ENCODE peak calls at places on chromosome 5, in ten cellular contexts. One of them, this sample, is unnamed.
A peak's percentile ranks its signal among the peaks of the same experiment; 100 is the strongest.

GRCh38 chr5:128539038-128539429 is 989 bp upstream of the FBN2 start:
- DNase-seq in testis: peak; percentile 16
- DNase-seq in HTR-8/SVneo: no peak
- DNase-seq in H4: no peak
- DNase-seq in fibroblast of villous mesenchyme: peak; percentile 33
- DNase-seq in GF-D8: no peak
- DNase-seq in skeletal muscle cell: no peak
- DNase-seq in brain pericyte: no peak
- DNase-seq in tibial artery: no peak
- DNase-seq in AG08396: no peak
- DNase-seq in this sample: no peak

GRCh38 chr5:73625314-73625904 is 587 bp upstream of the ARHGEF28 start:
- DNase-seq in fibroblast of villous mesenchyme: no peak
- DNase-seq in tibial artery: no peak
- DNase-seq in brain pericyte: no peak
- DNase-seq in GF-D8: no peak
- DNase-seq in HTR-8/SVneo: no peak
- DNase-seq in testis: no peak
- DNase-seq in H4: no peak
- DNase-seq in skeletal muscle cell: no peak
- DNase-seq in AG08396: no peak
- DNase-seq in this sample: no peak

GRCh38 chr5:73119492-73120157 is 750 bp upstream of the TMEM171 start:
- DNase-seq in AG08396: no peak
- DNase-seq in brain pericyte: no peak
- DNase-seq in GF-D8: no peak
- DNase-seq in H4: no peak
- DNase-seq in tibial artery: no peak
- DNase-seq in testis: peak; percentile 33
- DNase-seq in skeletal muscle cell: no peak
- DNase-seq in fibroblast of villous mesenchyme: no peak
- DNase-seq in HTR-8/SVneo: no peak
- DNase-seq in this sample: no peak

GRCh38 chr5:170107674-170108073 is 2.0 kb downstream of the FOXI1 start:
- DNase-seq in H4: no peak
- DNase-seq in GF-D8: no peak
- DNase-seq in skeletal muscle cell: no peak
- DNase-seq in brain pericyte: no peak
- DNase-seq in HTR-8/SVneo: no peak
- DNase-seq in fibroblast of villous mesenchyme: no peak
- DNase-seq in tibial artery: no peak
- DNase-seq in AG08396: no peak
- DNase-seq in testis: no peak
- DNase-seq in this sample: no peak

GRCh38 chr5:1931590-1932138 is 48.9 kb upstream of the IRX4 start:
- DNase-seq in GF-D8: no peak
- DNase-seq in H4: no peak
- DNase-seq in testis: peak; percentile 48
- DNase-seq in HTR-8/SVneo: no peak
- DNase-seq in brain pericyte: no peak
- DNase-seq in AG08396: no peak
- DNase-seq in fibroblast of villous mesenchyme: no peak
- DNase-seq in skeletal muscle cell: no peak
- DNase-seq in tibial artery: peak; percentile 67
- DNase-seq in this sample: no peak

GRCh38 chr5:126624534-126624933 is 23.8 kb downstream of the PHAX start:
- DNase-seq in brain pericyte: no peak
- DNase-seq in GF-D8: no peak
- DNase-seq in tibial artery: no peak
- DNase-seq in testis: no peak
- DNase-seq in fibroblast of villous mesenchyme: peak; percentile 91
- DNase-seq in skeletal muscle cell: peak; percentile 87
- DNase-seq in AG08396: peak; percentile 78
- DNase-seq in H4: peak; percentile 47
- DNase-seq in HTR-8/SVneo: peak; percentile 74
- DNase-seq in this sample: no peak

GRCh38 chr5:56737918-56738606 is 77.3 kb upstream of the MAP3K1 start:
- DNase-seq in tibial artery: no peak
- DNase-seq in AG08396: no peak
- DNase-seq in testis: no peak
- DNase-seq in fibroblast of villous mesenchyme: no peak
- DNase-seq in brain pericyte: no peak
- DNase-seq in skeletal muscle cell: no peak
- DNase-seq in HTR-8/SVneo: no peak
- DNase-seq in H4: no peak
- DNase-seq in GF-D8: no peak
- DNase-seq in this sample: no peak

GRCh38 chr5:36759117-36759516 is 117.5 kb upstream of the NIPBL start:
- DNase-seq in AG08396: no peak
- DNase-seq in HTR-8/SVneo: no peak
- DNase-seq in fibroblast of villous mesenchyme: no peak
- DNase-seq in skeletal muscle cell: no peak
- DNase-seq in brain pericyte: no peak
- DNase-seq in tibial artery: no peak
- DNase-seq in H4: no peak
- DNase-seq in GF-D8: no peak
- DNase-seq in testis: no peak
- DNase-seq in this sample: no peak

GRCh38 chr5:150630016-150630415 is 10.4 kb upstream of the SYNPO start:
- DNase-seq in HTR-8/SVneo: no peak
- DNase-seq in H4: no peak
- DNase-seq in tibial artery: no peak
- DNase-seq in fibroblast of villous mesenchyme: no peak
- DNase-seq in testis: no peak
- DNase-seq in AG08396: no peak
- DNase-seq in GF-D8: no peak
- DNase-seq in brain pericyte: no peak
- DNase-seq in skeletal muscle cell: no peak
- DNase-seq in this sample: no peak

GRCh38 chr5:155530046-155530445 is 516.5 kb downstream of the KIF4B start:
- DNase-seq in tibial artery: no peak
- DNase-seq in AG08396: no peak
- DNase-seq in testis: no peak
- DNase-seq in fibroblast of villous mesenchyme: no peak
- DNase-seq in skeletal muscle cell: peak; percentile 23
- DNase-seq in HTR-8/SVneo: no peak
- DNase-seq in GF-D8: no peak
- DNase-seq in H4: no peak
- DNase-seq in brain pericyte: no peak
- DNase-seq in this sample: no peak

GRCh38 chr5:67805666-67806348 is 409.7 kb upstream of the PIK3R1 start:
- DNase-seq in HTR-8/SVneo: no peak
- DNase-seq in fibroblast of villous mesenchyme: no peak
- DNase-seq in tibial artery: no peak
- DNase-seq in AG08396: no peak
- DNase-seq in skeletal muscle cell: no peak
- DNase-seq in testis: no peak
- DNase-seq in brain pericyte: no peak
- DNase-seq in GF-D8: no peak
- DNase-seq in H4: no peak
- DNase-seq in this sample: no peak

GRCh38 chr5:115657125-115657882 is 31.5 kb upstream of the TMED7 start:
- DNase-seq in brain pericyte: no peak
- DNase-seq in HTR-8/SVneo: no peak
- DNase-seq in testis: no peak
- DNase-seq in H4: no peak
- DNase-seq in AG08396: no peak
- DNase-seq in GF-D8: no peak
- DNase-seq in fibroblast of villous mesenchyme: no peak
- DNase-seq in tibial artery: no peak
- DNase-seq in skeletal muscle cell: no peak
- DNase-seq in this sample: no peak

GRCh38 chr5:144468542-144468941 is 297.9 kb downstream of the KCTD16 start:
- DNase-seq in brain pericyte: no peak
- DNase-seq in H4: no peak
- DNase-seq in GF-D8: no peak
- DNase-seq in tibial artery: no peak
- DNase-seq in AG08396: no peak
- DNase-seq in fibroblast of villous mesenchyme: no peak
- DNase-seq in skeletal muscle cell: no peak
- DNase-seq in HTR-8/SVneo: no peak
- DNase-seq in testis: no peak
- DNase-seq in this sample: no peak

GRCh38 chr5:61673007-61673735 is 341.1 kb downstream of the ZSWIM6 start:
- DNase-seq in H4: peak; percentile 58
- DNase-seq in testis: no peak
- DNase-seq in HTR-8/SVneo: peak; percentile 24
- DNase-seq in brain pericyte: no peak
- DNase-seq in fibroblast of villous mesenchyme: peak; percentile 25
- DNase-seq in AG08396: peak; percentile 28
- DNase-seq in skeletal muscle cell: peak; percentile 23
- DNase-seq in tibial artery: no peak
- DNase-seq in GF-D8: no peak
- DNase-seq in this sample: no peak

GRCh38 chr5:1524799-1525623 is 1.3 kb upstream of the LPCAT1 start:
- DNase-seq in fibroblast of villous mesenchyme: no peak
- DNase-seq in GF-D8: no peak
- DNase-seq in testis: peak; percentile 11
- DNase-seq in tibial artery: peak; percentile 66
- DNase-seq in brain pericyte: no peak
- DNase-seq in HTR-8/SVneo: no peak
- DNase-seq in skeletal muscle cell: no peak
- DNase-seq in AG08396: no peak
- DNase-seq in H4: no peak
- DNase-seq in this sample: no peak

GRCh38 chr5:174159327-174160247 is 114.1 kb downstream of the NSG2 start:
- DNase-seq in H4: peak; percentile 75
- DNase-seq in GF-D8: no peak
- DNase-seq in HTR-8/SVneo: peak; percentile 38
- DNase-seq in testis: no peak
- DNase-seq in tibial artery: peak; percentile 43
- DNase-seq in brain pericyte: no peak
- DNase-seq in AG08396: peak; percentile 21
- DNase-seq in skeletal muscle cell: no peak
- DNase-seq in fibroblast of villous mesenchyme: peak; percentile 31
- DNase-seq in this sample: no peak

GRCh38 chr5:124662261-124662781 is 84.1 kb downstream of the ZNF608 start:
- DNase-seq in tibial artery: no peak
- DNase-seq in AG08396: no peak
- DNase-seq in fibroblast of villous mesenchyme: no peak
- DNase-seq in HTR-8/SVneo: no peak
- DNase-seq in testis: no peak
- DNase-seq in H4: no peak
- DNase-seq in skeletal muscle cell: no peak
- DNase-seq in brain pericyte: no peak
- DNase-seq in GF-D8: no peak
- DNase-seq in this sample: peak; percentile 22

GRCh38 chr5:14144586-14145355 is 1.6 kb downstream of the TRIO start:
- DNase-seq in GF-D8: peak; percentile 36
- DNase-seq in AG08396: peak; percentile 79
- DNase-seq in H4: peak; percentile 77
- DNase-seq in skeletal muscle cell: no peak
- DNase-seq in fibroblast of villous mesenchyme: peak; percentile 85
- DNase-seq in brain pericyte: no peak
- DNase-seq in tibial artery: peak; percentile 81
- DNase-seq in HTR-8/SVneo: no peak
- DNase-seq in testis: peak; percentile 69
- DNase-seq in this sample: peak; percentile 67

GRCh38 chr5:160219411-160219810 is 9.9 kb upstream of the FABP6 start:
- DNase-seq in AG08396: no peak
- DNase-seq in brain pericyte: no peak
- DNase-seq in testis: peak; percentile 59
- DNase-seq in GF-D8: no peak
- DNase-seq in skeletal muscle cell: no peak
- DNase-seq in H4: no peak
- DNase-seq in tibial artery: no peak
- DNase-seq in HTR-8/SVneo: no peak
- DNase-seq in fibroblast of villous mesenchyme: no peak
- DNase-seq in this sample: no peak

GRCh38 chr5:144390133-144390532 is 219.5 kb downstream of the KCTD16 start:
- DNase-seq in H4: peak; percentile 6
- DNase-seq in fibroblast of villous mesenchyme: no peak
- DNase-seq in skeletal muscle cell: no peak
- DNase-seq in HTR-8/SVneo: peak; percentile 1
- DNase-seq in AG08396: no peak
- DNase-seq in tibial artery: no peak
- DNase-seq in testis: peak; percentile 20
- DNase-seq in GF-D8: no peak
- DNase-seq in brain pericyte: no peak
- DNase-seq in this sample: no peak

GRCh38 chr5:123429993-123430392 is 6.8 kb upstream of the CEP120 start:
- DNase-seq in AG08396: peak; percentile 54
- DNase-seq in skeletal muscle cell: peak; percentile 85
- DNase-seq in testis: no peak
- DNase-seq in tibial artery: no peak
- DNase-seq in GF-D8: peak; percentile 71
- DNase-seq in fibroblast of villous mesenchyme: peak; percentile 96
- DNase-seq in brain pericyte: no peak
- DNase-seq in HTR-8/SVneo: peak; percentile 10
- DNase-seq in H4: peak; percentile 78
- DNase-seq in this sample: no peak

GRCh38 chr5:98454904-98455303 is 318.6 kb upstream of the RGMB start:
- DNase-seq in skeletal muscle cell: peak; percentile 86
- DNase-seq in GF-D8: no peak
- DNase-seq in testis: no peak
- DNase-seq in HTR-8/SVneo: peak; percentile 59
- DNase-seq in tibial artery: no peak
- DNase-seq in AG08396: peak; percentile 50
- DNase-seq in brain pericyte: peak; percentile 75
- DNase-seq in fibroblast of villous mesenchyme: peak; percentile 87
- DNase-seq in H4: peak; percentile 67
- DNase-seq in this sample: no peak

GRCh38 chr5:135240781-135241360 is 158.2 kb downstream of the MACROH2A1 start:
- DNase-seq in brain pericyte: no peak
- DNase-seq in fibroblast of villous mesenchyme: no peak
- DNase-seq in HTR-8/SVneo: no peak
- DNase-seq in GF-D8: no peak
- DNase-seq in H4: no peak
- DNase-seq in AG08396: no peak
- DNase-seq in tibial artery: peak; percentile 41
- DNase-seq in testis: no peak
- DNase-seq in skeletal muscle cell: no peak
- DNase-seq in this sample: no peak

GRCh38 chr5:87308024-87308423 is 40.3 kb downstream of the RASA1 start:
- DNase-seq in tibial artery: no peak
- DNase-seq in brain pericyte: no peak
- DNase-seq in testis: no peak
- DNase-seq in fibroblast of villous mesenchyme: no peak
- DNase-seq in AG08396: no peak
- DNase-seq in GF-D8: no peak
- DNase-seq in H4: no peak
- DNase-seq in HTR-8/SVneo: no peak
- DNase-seq in skeletal muscle cell: no peak
- DNase-seq in this sample: no peak

GRCh38 chr5:142717582-142718215 is 31.8 kb upstream of the FGF1 start:
- DNase-seq in tibial artery: no peak
- DNase-seq in GF-D8: no peak
- DNase-seq in HTR-8/SVneo: peak; percentile 38
- DNase-seq in AG08396: peak; percentile 55
- DNase-seq in skeletal muscle cell: no peak
- DNase-seq in testis: peak; percentile 56
- DNase-seq in brain pericyte: no peak
- DNase-seq in H4: peak; percentile 66
- DNase-seq in fibroblast of villous mesenchyme: peak; percentile 57
- DNase-seq in this sample: no peak

GRCh38 chr5:90645024-90645610 is 86.5 kb downstream of the ADGRV1 start:
- DNase-seq in skeletal muscle cell: no peak
- DNase-seq in H4: peak; percentile 9
- DNase-seq in testis: no peak
- DNase-seq in HTR-8/SVneo: peak; percentile 3
- DNase-seq in fibroblast of villous mesenchyme: no peak
- DNase-seq in GF-D8: no peak
- DNase-seq in tibial artery: no peak
- DNase-seq in brain pericyte: no peak
- DNase-seq in AG08396: no peak
- DNase-seq in this sample: no peak

GRCh38 chr5:10702911-10703491 is 58.0 kb downstream of the DAP start:
- DNase-seq in AG08396: no peak
- DNase-seq in skeletal muscle cell: no peak
- DNase-seq in tibial artery: no peak
- DNase-seq in testis: no peak
- DNase-seq in GF-D8: no peak
- DNase-seq in fibroblast of villous mesenchyme: peak; percentile 82
- DNase-seq in H4: no peak
- DNase-seq in brain pericyte: no peak
- DNase-seq in HTR-8/SVneo: no peak
- DNase-seq in this sample: no peak

GRCh38 chr5:136060963-136061362 is 32.2 kb downstream of the TGFBI start:
- DNase-seq in skeletal muscle cell: no peak
- DNase-seq in H4: no peak
- DNase-seq in testis: no peak
- DNase-seq in brain pericyte: no peak
- DNase-seq in fibroblast of villous mesenchyme: no peak
- DNase-seq in AG08396: no peak
- DNase-seq in GF-D8: no peak
- DNase-seq in tibial artery: no peak
- DNase-seq in HTR-8/SVneo: no peak
- DNase-seq in this sample: no peak